ENCODE peak calls at places on chromosome 20, in eight cellular contexts. T is COR-L47, D is stomach, J is NCI-H1417 treated with DMSO at 0.1 percent for 48 hours, H is endothelial cell, P is Right ventricle myocardium inferior, R is Right ventricle myocardium superior, W is anterior cingulate cortex. E is an unnamed sample.
A peak's percentile ranks its signal among the peaks of the same experiment; 100 is the strongest.

GRCh38 chr20:41329435-41330342 is 10.9 kb upstream of the LPIN3 start:
- DNase-seq in T (no peak), D (peak; percentile 42), J (no peak), H (no peak), P (no peak), R (peak; percentile 82), W (no peak), E (peak; percentile 17)

GRCh38 chr20:10986586-10986985 is 312.8 kb upstream of the JAG1 start:
- DNase-seq in T (no peak), D (no peak), J (no peak), H (no peak), P (no peak), R (no peak), W (no peak), E (no peak)

GRCh38 chr20:53216856-53217576 is 244.9 kb downstream of the TSHZ2 start:
- DNase-seq in T (peak; percentile 15), D (peak; percentile 83), J (peak; percentile 28), H (peak; percentile 78), P (peak; percentile 90), R (peak; percentile 83), W (peak; percentile 8), E (peak; percentile 70)

GRCh38 chr20:4896119-4896700 is 105.1 kb downstream of the SLC23A2 start:
- DNase-seq in T (no peak), D (no peak), J (no peak), H (no peak), P (no peak), R (no peak), W (no peak), E (no peak)

GRCh38 chr20:13458860-13459451 is 179.8 kb downstream of the TASP1 start:
- DNase-seq in T (no peak), D (no peak), J (no peak), H (peak; percentile 22), P (no peak), R (no peak), W (no peak), E (no peak)

GRCh38 chr20:40953856-40954255 is 74.8 kb upstream of the TOP1 start:
- DNase-seq in T (no peak), D (no peak), J (no peak), H (no peak), P (no peak), R (no peak), W (no peak), E (no peak)

GRCh38 chr20:40866056-40866455 is 162.6 kb upstream of the TOP1 start:
- DNase-seq in T (no peak), D (no peak), J (no peak), H (no peak), P (no peak), R (peak; percentile 55), W (no peak), E (no peak)

GRCh38 chr20:42063176-42063575 is 445.0 kb upstream of the CHD6 start:
- DNase-seq in T (no peak), D (no peak), J (no peak), H (no peak), P (no peak), R (no peak), W (no peak), E (no peak)

GRCh38 chr20:9200620-9201019 is 131.7 kb downstream of the PLCB4 start:
- DNase-seq in T (no peak), D (no peak), J (no peak), H (no peak), P (no peak), R (no peak), W (no peak), E (no peak)

GRCh38 chr20:19964289-19965263 is 52.6 kb upstream of the NAA20 start:
- DNase-seq in T (no peak), D (peak; percentile 54), J (no peak), H (no peak), P (no peak), R (peak; percentile 48), W (no peak), E (no peak)

GRCh38 chr20:59560588-59561227 is 43.6 kb upstream of the PHACTR3 start:
- DNase-seq in T (peak; percentile 17), D (no peak), J (no peak), H (no peak), P (no peak), R (no peak), W (no peak), E (no peak)

GRCh38 chr20:4829494-4830211 is 107.9 kb downstream of the PRND start:
- DNase-seq in T (peak; percentile 8), D (no peak), J (no peak), H (no peak), P (no peak), R (no peak), W (no peak), E (no peak)

GRCh38 chr20:31821427-31821826 is 2.3 kb downstream of the MYLK2 start:
- DNase-seq in T (no peak), D (no peak), J (no peak), H (no peak), P (no peak), R (no peak), W (no peak), E (no peak)

GRCh38 chr20:38346247-38346651 is at the start of gene LBP:
- DNase-seq in T (no peak), D (no peak), J (no peak), H (no peak), P (no peak), R (no peak), W (no peak), E (no peak)

GRCh38 chr20:46657137-46657536 is 5.9 kb upstream of the SLC13A3 start:
- DNase-seq in T (no peak), D (no peak), J (no peak), H (no peak), P (no peak), R (no peak), W (no peak), E (no peak)

GRCh38 chr20:38579219-38579618 is 1.8 kb upstream of the ADIG start:
- DNase-seq in T (no peak), D (no peak), J (no peak), H (no peak), P (no peak), R (peak; percentile 63), W (no peak), E (no peak)

GRCh38 chr20:39800111-39800510 is 838.0 kb downstream of the DHX35 start:
- DNase-seq in T (no peak), D (no peak), J (no peak), H (no peak), P (no peak), R (no peak), W (no peak), E (no peak)

GRCh38 chr20:53662595-53662994 is 69.0 kb upstream of the ZNF217 start:
- DNase-seq in T (no peak), D (no peak), J (no peak), H (no peak), P (no peak), R (no peak), W (no peak), E (no peak)

GRCh38 chr20:64051532-64052325 is 2.3 kb upstream of the SOX18 start:
- DNase-seq in T (no peak), D (no peak), J (no peak), H (no peak), P (peak; percentile 87), R (peak; percentile 83), W (no peak), E (no peak)

GRCh38 chr20:16539280-16539679 is 34.0 kb downstream of the KIF16B start:
- DNase-seq in T (no peak), D (no peak), J (no peak), H (no peak), P (no peak), R (no peak), W (no peak), E (no peak)

GRCh38 chr20:51486197-51487005 is 56.1 kb downstream of the NFATC2 start:
- DNase-seq in T (no peak), D (no peak), J (no peak), H (no peak), P (no peak), R (no peak), W (no peak), E (no peak)

GRCh38 chr20:1901704-1902103 is 6.5 kb downstream of the SIRPA start:
- DNase-seq in T (no peak), D (no peak), J (no peak), H (no peak), P (peak; percentile 25), R (no peak), W (peak; percentile 62), E (no peak)

GRCh38 chr20:11429168-11429567 is 488.5 kb upstream of the BTBD3 start:
- DNase-seq in T (no peak), D (no peak), J (no peak), H (no peak), P (no peak), R (no peak), W (no peak), E (no peak)

GRCh38 chr20:64130876-64131275 is 23.5 kb upstream of the NPBWR2 start:
- DNase-seq in T (no peak), D (no peak), J (no peak), H (no peak), P (no peak), R (peak; percentile 7), W (no peak), E (no peak)

GRCh38 chr20:19583532-19584175 is 174.4 kb upstream of the RIN2 start:
- DNase-seq in T (peak; percentile 65), D (peak; percentile 85), J (no peak), H (peak; percentile 91), P (peak; percentile 83), R (peak; percentile 79), W (no peak), E (no peak)

GRCh38 chr20:21613512-21613911 is 92.0 kb upstream of the PAX1 start:
- DNase-seq in T (peak; percentile 91), D (peak; percentile 26), J (no peak), H (no peak), P (no peak), R (no peak), W (no peak), E (no peak)

GRCh38 chr20:41344477-41344876 is 3.9 kb downstream of the LPIN3 start:
- DNase-seq in T (no peak), D (no peak), J (no peak), H (no peak), P (no peak), R (peak; percentile 32), W (no peak), E (no peak)

GRCh38 chr20:17172826-17173420 is 53.9 kb upstream of the PCSK2 start:
- DNase-seq in T (no peak), D (no peak), J (no peak), H (no peak), P (no peak), R (no peak), W (no peak), E (no peak)

GRCh38 chr20:16764560-16764959 is 16.4 kb downstream of the OTOR start:
- DNase-seq in T (no peak), D (no peak), J (no peak), H (no peak), P (no peak), R (no peak), W (no peak), E (no peak)